ENCODE peak calls at places on chromosomes 2 and 18, in five cellular contexts. P is NCI-H446, N is ELF-1, C is brain pericyte, V is NCI-H524. E is an unnamed sample.
A peak's percentile ranks its signal among the peaks of the same experiment; 100 is the strongest.

GRCh38 chr2:217996345-217996744 is 6.5 kb downstream of the TNS1 start:
- DNase-seq in C (no peak), N (no peak), P (peak; percentile 11), V (no peak), E (no peak)

GRCh38 chr2:160918909-160919503 is 241.2 kb upstream of the TANK start:
- DNase-seq in V (peak; percentile 74), P (peak; percentile 21), N (peak; percentile 85), C (no peak), E (no peak)

GRCh38 chr2:769771-770170 is 92.6 kb upstream of the TMEM18 start:
- DNase-seq in P (no peak), V (no peak), N (no peak), C (no peak), E (no peak)

GRCh38 chr2:189276277-189276676 is 96.7 kb upstream of the COL5A2 start:
- DNase-seq in C (no peak), P (no peak), N (no peak), V (no peak), E (no peak)

GRCh38 chr18:73947180-73947989 is 200.2 kb downstream of the FBXO15 start:
- DNase-seq in P (no peak), V (peak; percentile 40), N (no peak), C (no peak), E (no peak)

GRCh38 chr18:45164551-45164950 is 450.7 kb upstream of the SLC14A2 start:
- DNase-seq in V (no peak), N (no peak), C (no peak), P (no peak), E (no peak)

GRCh38 chr18:49055787-49056186 is 105.0 kb upstream of the SMAD7 start:
- DNase-seq in C (no peak), V (no peak), P (no peak), N (no peak), E (no peak)

GRCh38 chr18:55920063-55920462 is 332.1 kb upstream of the TCF4 start:
- DNase-seq in N (no peak), P (no peak), V (no peak), C (no peak), E (no peak)

GRCh38 chr2:212914392-212914791 is 237.0 kb downstream of the IKZF2 start:
- DNase-seq in C (no peak), N (no peak), P (no peak), V (no peak), E (no peak)

GRCh38 chr2:201256001-201256544 is 4.3 kb upstream of the CASP8 start:
- DNase-seq in P (no peak), V (no peak), N (no peak), C (no peak), E (no peak)

GRCh38 chr2:96764253-96764637 is 3.5 kb downstream of the CNNM4 start:
- DNase-seq in C (no peak), N (peak; percentile 92), V (no peak), P (no peak), E (no peak)

GRCh38 chr18:24814521-24814920 is 354.1 kb downstream of the HRH4 start:
- DNase-seq in N (no peak), C (no peak), P (no peak), V (no peak), E (no peak)

GRCh38 chr18:33616556-33616955 is 38.5 kb downstream of the ASXL3 start:
- DNase-seq in P (peak; percentile 3), V (no peak), C (no peak), N (peak; percentile 3), E (no peak)

GRCh38 chr2:161844845-161845244 is 220.6 kb downstream of the SLC4A10 start:
- DNase-seq in C (no peak), P (no peak), V (no peak), N (no peak), E (no peak)

GRCh38 chr2:47699533-47700215 is 83.3 kb upstream of the MSH6 start:
- DNase-seq in V (no peak), N (no peak), C (no peak), P (no peak), E (no peak)

GRCh38 chr2:120746179-120746549 is 10.5 kb downstream of the GLI2 start:
- DNase-seq in P (no peak), C (no peak), N (no peak), V (no peak), E (no peak)

GRCh38 chr2:241767464-241768250 is 9.0 kb upstream of the GAL3ST2 start:
- DNase-seq in P (no peak), C (no peak), N (no peak), V (no peak), E (no peak)

GRCh38 chr18:56645415-56646016 is 5.6 kb upstream of the WDR7 start:
- DNase-seq in V (peak; percentile 43), N (no peak), P (peak; percentile 18), C (no peak), E (peak; percentile 31)

GRCh38 chr18:62987035-62987830 is 271.9 kb downstream of the PHLPP1 start:
- DNase-seq in P (no peak), N (no peak), V (peak; percentile 14), C (no peak), E (no peak)

GRCh38 chr2:101718993-101719571 is 21.6 kb downstream of the MAP4K4 start:
- DNase-seq in N (no peak), V (peak; percentile 12), P (no peak), C (no peak), E (no peak)

GRCh38 chr2:160062283-160063005 is at the start of gene PLA2R1:
- DNase-seq in C (no peak), P (no peak), V (peak; percentile 40), N (peak; percentile 76), E (peak; percentile 2)

GRCh38 chr18:25144835-25145234 is 207.1 kb downstream of the ZNF521 start:
- DNase-seq in P (peak; percentile 49), C (no peak), V (no peak), N (no peak), E (no peak)

GRCh38 chr18:36295214-36295613 is 2.3 kb upstream of the FHOD3 start:
- DNase-seq in N (no peak), P (no peak), C (no peak), V (no peak), E (no peak)

GRCh38 chr2:8645176-8645831 is 36.6 kb upstream of the ID2 start:
- DNase-seq in N (no peak), V (no peak), P (no peak), C (no peak), E (no peak)

GRCh38 chr2:166464187-166464586 is 29.9 kb downstream of the SCN7A start:
- DNase-seq in P (no peak), C (no peak), N (no peak), V (no peak), E (no peak)

GRCh38 chr2:85706063-85706462 is 11.9 kb downstream of the GNLY start:
- DNase-seq in C (no peak), V (no peak), N (no peak), P (no peak), E (no peak)

GRCh38 chr2:61690078-61690477 is 151.9 kb upstream of the XPO1 start:
- DNase-seq in P (no peak), V (no peak), C (no peak), N (no peak), E (no peak)

GRCh38 chr2:37306024-37306423 is 18.6 kb downstream of the PRKD3 start:
- DNase-seq in N (no peak), C (no peak), V (peak; percentile 91), P (no peak), E (no peak)

GRCh38 chr2:20187331-20187730 is 37.6 kb downstream of the SDC1 start:
- DNase-seq in N (no peak), P (no peak), V (peak; percentile 7), C (no peak), E (no peak)

GRCh38 chr18:49628119-49628518 is 66.3 kb downstream of the LIPG start:
- DNase-seq in C (no peak), N (no peak), V (no peak), P (no peak), E (no peak)

GRCh38 chr2:3386448-3386958 is 7.0 kb downstream of the TRAPPC12 start:
- DNase-seq in P (no peak), V (no peak), N (no peak), C (no peak), E (no peak)

GRCh38 chr2:188668017-188668663 is 306.0 kb upstream of the COL3A1 start:
- DNase-seq in C (peak; percentile 69), V (no peak), P (peak; percentile 11), N (no peak), E (no peak)

GRCh38 chr2:120539937-120540718 is 194.2 kb downstream of the INHBB start:
- DNase-seq in V (no peak), N (peak; percentile 88), P (no peak), C (peak; percentile 77), E (no peak)

GRCh38 chr18:35522130-35522959 is 24.6 kb upstream of the INO80C start:
- DNase-seq in C (no peak), N (no peak), V (no peak), P (no peak), E (no peak)

GRCh38 chr18:21203842-21204241 is 38.2 kb upstream of the GREB1L start:
- DNase-seq in P (no peak), C (no peak), N (no peak), V (peak; percentile 28), E (no peak)